ENCODE peak calls at places on chromosomes 4 and X, in nine cellular contexts. One of them, this sample, is unnamed.

GRCh38 chr4:157888281-157888680 is 284.5 kb downstream of the GASK1B start:
- DNase-seq in transverse colon: no peak
- DNase-seq in CD4-positive, alpha-beta memory T cell: no peak
- DNase-seq in iPS DF 6.9: no peak
- DNase-seq in esophagus squamous epithelium: no peak
- DNase-seq in aorta: no peak
- DNase-seq in adrenal gland: no peak
- DNase-seq in ovary: no peak
- DNase-seq in Caco-2: no peak
- DNase-seq in this sample: no peak

GRCh38 chr4:2741626-2742025 is 14.5 kb downstream of the TNIP2 start:
- DNase-seq in aorta: peak; percentile 44
- DNase-seq in ovary: no peak
- DNase-seq in esophagus squamous epithelium: no peak
- DNase-seq in iPS DF 6.9: no peak
- DNase-seq in adrenal gland: no peak
- DNase-seq in Caco-2: no peak
- DNase-seq in CD4-positive, alpha-beta memory T cell: no peak
- DNase-seq in transverse colon: no peak
- DNase-seq in this sample: no peak

GRCh38 chr4:46852839-46853238 is 56.2 kb downstream of the COX7B2 start:
- DNase-seq in esophagus squamous epithelium: no peak
- DNase-seq in Caco-2: no peak
- DNase-seq in CD4-positive, alpha-beta memory T cell: no peak
- DNase-seq in iPS DF 6.9: no peak
- DNase-seq in aorta: no peak
- DNase-seq in ovary: no peak
- DNase-seq in adrenal gland: no peak
- DNase-seq in transverse colon: no peak
- DNase-seq in this sample: no peak

GRCh38 chr4:6674500-6675149 is 19.1 kb upstream of the S100P start:
- DNase-seq in aorta: no peak
- DNase-seq in Caco-2: peak; percentile 64
- DNase-seq in CD4-positive, alpha-beta memory T cell: peak; percentile 82
- DNase-seq in transverse colon: peak; percentile 64
- DNase-seq in esophagus squamous epithelium: no peak
- DNase-seq in ovary: no peak
- DNase-seq in iPS DF 6.9: no peak
- DNase-seq in adrenal gland: no peak
- DNase-seq in this sample: peak; percentile 80

GRCh38 chr4:152817331-152817730 is 37.6 kb downstream of the ARFIP1 start:
- DNase-seq in aorta: no peak
- DNase-seq in adrenal gland: no peak
- DNase-seq in ovary: no peak
- DNase-seq in CD4-positive, alpha-beta memory T cell: no peak
- DNase-seq in iPS DF 6.9: no peak
- DNase-seq in transverse colon: no peak
- DNase-seq in Caco-2: no peak
- DNase-seq in esophagus squamous epithelium: no peak
- DNase-seq in this sample: no peak

GRCh38 chr4:72557021-72557420 is 12.0 kb downstream of the ADAMTS3 start:
- DNase-seq in Caco-2: no peak
- DNase-seq in transverse colon: no peak
- DNase-seq in ovary: no peak
- DNase-seq in CD4-positive, alpha-beta memory T cell: no peak
- DNase-seq in adrenal gland: no peak
- DNase-seq in esophagus squamous epithelium: no peak
- DNase-seq in iPS DF 6.9: no peak
- DNase-seq in aorta: no peak
- DNase-seq in this sample: no peak

GRCh38 chr4:104022871-104023270 is 303.1 kb upstream of the TACR3 start:
- DNase-seq in CD4-positive, alpha-beta memory T cell: no peak
- DNase-seq in adrenal gland: no peak
- DNase-seq in transverse colon: no peak
- DNase-seq in ovary: no peak
- DNase-seq in iPS DF 6.9: no peak
- DNase-seq in esophagus squamous epithelium: no peak
- DNase-seq in aorta: no peak
- DNase-seq in Caco-2: no peak
- DNase-seq in this sample: no peak

GRCh38 chr4:129474698-129475097 is 378.7 kb downstream of the C4orf33 start:
- DNase-seq in adrenal gland: no peak
- DNase-seq in esophagus squamous epithelium: no peak
- DNase-seq in transverse colon: no peak
- DNase-seq in CD4-positive, alpha-beta memory T cell: no peak
- DNase-seq in Caco-2: no peak
- DNase-seq in iPS DF 6.9: no peak
- DNase-seq in ovary: no peak
- DNase-seq in aorta: no peak
- DNase-seq in this sample: no peak

GRCh38 chr4:54230479-54231418 is 1.7 kb downstream of the PDGFRA start:
- DNase-seq in transverse colon: no peak
- DNase-seq in ovary: peak; percentile 45
- DNase-seq in CD4-positive, alpha-beta memory T cell: no peak
- DNase-seq in adrenal gland: peak; percentile 31
- DNase-seq in Caco-2: peak; percentile 19
- DNase-seq in aorta: peak; percentile 70
- DNase-seq in esophagus squamous epithelium: no peak
- DNase-seq in iPS DF 6.9: no peak
- DNase-seq in this sample: no peak

GRCh38 chrX:105527759-105528158 is 294.6 kb upstream of the NRK start:
- DNase-seq in Caco-2: no peak
- DNase-seq in esophagus squamous epithelium: no peak
- DNase-seq in transverse colon: no peak
- DNase-seq in ovary: no peak
- DNase-seq in CD4-positive, alpha-beta memory T cell: no peak
- DNase-seq in iPS DF 6.9: no peak
- DNase-seq in aorta: no peak
- DNase-seq in adrenal gland: no peak
- DNase-seq in this sample: no peak

GRCh38 chrX:38038501-38038900 is 32.1 kb downstream of the SYTL5 start:
- DNase-seq in adrenal gland: no peak
- DNase-seq in ovary: no peak
- DNase-seq in esophagus squamous epithelium: no peak
- DNase-seq in iPS DF 6.9: no peak
- DNase-seq in Caco-2: no peak
- DNase-seq in aorta: no peak
- DNase-seq in CD4-positive, alpha-beta memory T cell: peak; percentile 2
- DNase-seq in transverse colon: no peak
- DNase-seq in this sample: no peak

GRCh38 chrX:38044682-38045081 is 38.3 kb downstream of the SYTL5 start:
- DNase-seq in aorta: no peak
- DNase-seq in esophagus squamous epithelium: no peak
- DNase-seq in transverse colon: no peak
- DNase-seq in CD4-positive, alpha-beta memory T cell: no peak
- DNase-seq in iPS DF 6.9: no peak
- DNase-seq in adrenal gland: no peak
- DNase-seq in Caco-2: no peak
- DNase-seq in ovary: no peak
- DNase-seq in this sample: no peak

GRCh38 chrX:38036471-38036870 is 30.1 kb downstream of the SYTL5 start:
- DNase-seq in transverse colon: no peak
- DNase-seq in aorta: no peak
- DNase-seq in adrenal gland: no peak
- DNase-seq in iPS DF 6.9: no peak
- DNase-seq in Caco-2: no peak
- DNase-seq in esophagus squamous epithelium: no peak
- DNase-seq in ovary: no peak
- DNase-seq in CD4-positive, alpha-beta memory T cell: no peak
- DNase-seq in this sample: no peak

GRCh38 chrX:38045697-38046096 is 39.3 kb downstream of the SYTL5 start:
- DNase-seq in transverse colon: no peak
- DNase-seq in ovary: no peak
- DNase-seq in adrenal gland: peak; percentile 29
- DNase-seq in CD4-positive, alpha-beta memory T cell: no peak
- DNase-seq in iPS DF 6.9: no peak
- DNase-seq in esophagus squamous epithelium: no peak
- DNase-seq in Caco-2: peak; percentile 54
- DNase-seq in aorta: no peak
- DNase-seq in this sample: no peak

GRCh38 chrX:38041237-38041636 is 34.9 kb downstream of the SYTL5 start:
- DNase-seq in CD4-positive, alpha-beta memory T cell: no peak
- DNase-seq in esophagus squamous epithelium: no peak
- DNase-seq in aorta: no peak
- DNase-seq in adrenal gland: no peak
- DNase-seq in transverse colon: no peak
- DNase-seq in iPS DF 6.9: no peak
- DNase-seq in ovary: no peak
- DNase-seq in Caco-2: no peak
- DNase-seq in this sample: no peak
- H3K27me3 ChIP-seq in CD4-positive, alpha-beta memory T cell: no peaks in the 10 kb centered on the region
- H3K27me3 ChIP-seq in esophagus squamous epithelium: no peaks in the 10 kb centered on the region
- H3K27me3 ChIP-seq in aorta: no peaks in the 10 kb centered on the region
- H3K27me3 ChIP-seq in adrenal gland: no peaks in the 10 kb centered on the region
- H3K27me3 ChIP-seq in transverse colon: no peaks in the 10 kb centered on the region
- H3K27me3 ChIP-seq in iPS DF 6.9: no peaks in the 10 kb centered on the region
- H3K27me3 ChIP-seq in ovary: no peaks in the 10 kb centered on the region
- H3K27me3 ChIP-seq in Caco-2: no peaks in the 10 kb centered on the region
- H3K27me3 ChIP-seq in this sample: no peaks in the 10 kb centered on the region

DNA sequence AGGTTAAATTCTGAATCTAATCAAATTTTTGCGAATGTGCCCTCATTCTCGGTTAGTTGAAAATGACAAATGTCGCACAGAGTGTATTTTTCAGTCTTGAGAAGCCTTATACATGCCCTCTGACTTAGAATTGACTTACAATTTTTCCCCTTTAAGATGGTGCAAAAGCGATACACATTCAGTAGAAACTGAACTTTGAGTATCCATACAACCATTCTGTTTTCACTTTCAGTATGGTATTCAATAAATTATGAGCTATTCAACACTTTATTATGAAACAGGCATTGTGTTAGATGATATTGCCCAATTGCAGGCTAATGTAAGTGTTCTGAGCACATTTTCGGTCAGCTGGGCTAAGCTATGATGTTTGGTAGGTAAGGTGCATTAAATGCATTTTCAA is 43.4 kb downstream of the SLC9A7 start:
- DNase-seq in ovary: no peak
- DNase-seq in CD4-positive, alpha-beta memory T cell: no peak
- DNase-seq in transverse colon: no peak
- DNase-seq in iPS DF 6.9: no peak
- DNase-seq in esophagus squamous epithelium: no peak
- DNase-seq in Caco-2: no peak
- DNase-seq in adrenal gland: no peak
- DNase-seq in aorta: no peak
- DNase-seq in this sample: no peak
- H3K4me1 ChIP-seq in ovary: no peaks in the 10 kb centered on the region
- H3K4me1 ChIP-seq in CD4-positive, alpha-beta memory T cell: no peaks in the 10 kb centered on the region
- H3K4me1 ChIP-seq in transverse colon: no peaks in the 10 kb centered on the region
- H3K4me1 ChIP-seq in iPS DF 6.9: no peaks in the 10 kb centered on the region
- H3K4me1 ChIP-seq in esophagus squamous epithelium: no peaks in the 10 kb centered on the region
- H3K4me1 ChIP-seq in Caco-2: peaks cover 4% of the 10 kb centered on the region
- H3K4me1 ChIP-seq in adrenal gland: no peaks in the 10 kb centered on the region
- H3K4me1 ChIP-seq in aorta: no peaks in the 10 kb centered on the region
- H3K4me1 ChIP-seq in this sample: no peaks in the 10 kb centered on the region

GRCh38 chrX:134670241-134670811 is 12.1 kb upstream of the PLAC1 start:
- DNase-seq in adrenal gland: no peak
- DNase-seq in esophagus squamous epithelium: no peak
- DNase-seq in ovary: no peak
- DNase-seq in Caco-2: peak; percentile 47
- DNase-seq in CD4-positive, alpha-beta memory T cell: no peak
- DNase-seq in aorta: peak; percentile 47
- DNase-seq in transverse colon: no peak
- DNase-seq in iPS DF 6.9: no peak
- DNase-seq in this sample: no peak

GRCh38 chrX:134669378-134670098 is 11.3 kb upstream of the PLAC1 start:
- DNase-seq in CD4-positive, alpha-beta memory T cell: no peak
- DNase-seq in aorta: peak; percentile 48
- DNase-seq in adrenal gland: no peak
- DNase-seq in iPS DF 6.9: no peak
- DNase-seq in ovary: peak; percentile 31
- DNase-seq in transverse colon: peak; percentile 7
- DNase-seq in Caco-2: no peak
- DNase-seq in esophagus squamous epithelium: no peak
- DNase-seq in this sample: no peak

GRCh38 chrX:134673123-134673522 is 14.9 kb upstream of the PLAC1 start:
- DNase-seq in adrenal gland: no peak
- DNase-seq in aorta: no peak
- DNase-seq in transverse colon: no peak
- DNase-seq in Caco-2: no peak
- DNase-seq in ovary: no peak
- DNase-seq in esophagus squamous epithelium: no peak
- DNase-seq in CD4-positive, alpha-beta memory T cell: no peak
- DNase-seq in iPS DF 6.9: no peak
- DNase-seq in this sample: no peak

GRCh38 chrX:134671207-134671750 is 13.0 kb upstream of the PLAC1 start:
- DNase-seq in transverse colon: no peak
- DNase-seq in esophagus squamous epithelium: no peak
- DNase-seq in Caco-2: no peak
- DNase-seq in iPS DF 6.9: no peak
- DNase-seq in ovary: no peak
- DNase-seq in aorta: no peak
- DNase-seq in adrenal gland: no peak
- DNase-seq in CD4-positive, alpha-beta memory T cell: no peak
- DNase-seq in this sample: no peak

GRCh38 chrX:134672101-134672500 is 13.8 kb upstream of the PLAC1 start:
- DNase-seq in esophagus squamous epithelium: no peak
- DNase-seq in adrenal gland: no peak
- DNase-seq in iPS DF 6.9: no peak
- DNase-seq in aorta: no peak
- DNase-seq in CD4-positive, alpha-beta memory T cell: no peak
- DNase-seq in ovary: no peak
- DNase-seq in transverse colon: no peak
- DNase-seq in Caco-2: no peak
- DNase-seq in this sample: no peak
- H3K27me3 ChIP-seq in esophagus squamous epithelium: no peaks in the 10 kb centered on the region
- H3K27me3 ChIP-seq in adrenal gland: peaks cover 3% of the 10 kb centered on the region
- H3K27me3 ChIP-seq in iPS DF 6.9: no peaks in the 10 kb centered on the region
- H3K27me3 ChIP-seq in aorta: no peaks in the 10 kb centered on the region
- H3K27me3 ChIP-seq in CD4-positive, alpha-beta memory T cell: no peaks in the 10 kb centered on the region
- H3K27me3 ChIP-seq in ovary: no peaks in the 10 kb centered on the region
- H3K27me3 ChIP-seq in transverse colon: no peaks in the 10 kb centered on the region
- H3K27me3 ChIP-seq in Caco-2: no peaks in the 10 kb centered on the region
- H3K27me3 ChIP-seq in this sample: no peaks in the 10 kb centered on the region

DNA sequence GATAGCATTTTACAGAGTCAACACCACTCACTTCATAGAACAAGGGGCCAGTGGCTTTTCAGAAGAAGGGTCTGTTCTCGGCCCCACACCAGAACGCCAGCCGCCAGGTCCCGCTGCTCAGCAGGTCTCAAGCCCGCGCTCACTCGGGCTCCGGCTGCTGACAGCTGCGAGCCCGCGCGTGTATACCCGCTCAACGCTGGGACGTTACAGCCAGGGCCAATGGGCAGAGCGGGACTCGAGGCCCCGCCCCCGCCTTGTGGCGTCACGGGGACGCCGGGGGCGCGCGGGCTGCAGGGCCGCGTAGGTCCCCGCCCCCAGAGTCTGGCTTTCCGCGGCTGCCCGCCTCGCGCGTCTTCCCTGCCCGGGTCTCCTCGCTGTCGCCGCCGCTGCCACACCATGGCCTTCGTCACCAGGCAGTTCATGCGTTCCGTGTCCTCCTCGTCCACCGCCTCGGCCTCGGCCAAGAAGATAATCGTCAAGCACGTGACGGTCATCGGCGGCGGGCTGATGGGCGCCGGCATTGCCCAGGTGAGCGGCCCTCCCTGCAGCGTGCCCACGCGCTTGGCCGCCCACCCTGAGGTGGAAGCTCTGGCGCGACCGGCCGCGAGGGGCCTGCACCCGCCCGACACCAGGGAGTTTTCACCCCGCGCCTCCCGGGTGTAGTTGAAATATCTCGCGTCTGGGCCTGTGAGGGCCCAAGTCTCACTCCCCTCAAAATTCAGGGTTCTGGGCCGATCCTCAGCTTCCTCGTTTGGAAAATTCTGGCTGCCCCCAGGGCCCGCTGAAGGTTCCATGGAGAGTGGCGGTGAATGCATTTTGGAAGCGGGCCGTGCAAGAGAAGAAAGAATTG is at the start of gene HADH:
- DNase-seq in esophagus squamous epithelium: peak; percentile 81
- DNase-seq in iPS DF 6.9: peak; percentile 58
- DNase-seq in adrenal gland: peak; percentile 94
- DNase-seq in CD4-positive, alpha-beta memory T cell: peak; percentile 95
- DNase-seq in aorta: peak; percentile 95
- DNase-seq in transverse colon: peak; percentile 96
- DNase-seq in ovary: peak; percentile 88
- DNase-seq in Caco-2: peak; percentile 94
- DNase-seq in this sample: peak; percentile 96
- H3K4me1 ChIP-seq in esophagus squamous epithelium: peaks cover 31% of the 10 kb centered on the region
- H3K4me1 ChIP-seq in iPS DF 6.9: no peaks in the 10 kb centered on the region
- H3K4me1 ChIP-seq in adrenal gland: peaks cover 46% of the 10 kb centered on the region
- H3K4me1 ChIP-seq in CD4-positive, alpha-beta memory T cell: peaks cover 39% of the 10 kb centered on the region
- H3K4me1 ChIP-seq in aorta: peaks cover 7% of the 10 kb centered on the region
- H3K4me1 ChIP-seq in transverse colon: peaks cover 25% of the 10 kb centered on the region
- H3K4me1 ChIP-seq in ovary: peaks cover 12% of the 10 kb centered on the region
- H3K4me1 ChIP-seq in Caco-2: no peaks in the 10 kb centered on the region
- H3K4me1 ChIP-seq in this sample: no peaks in the 10 kb centered on the region